ENCODE peak calls at places on chromosomes 13 and 19, in ten cellular contexts. One of them, this sample, is unnamed.

GRCh38 chr13:28297341-28297740 is 159.0 kb downstream of the PAN3 start:
- DNase-seq in HEK293T: peak; percentile 30
- DNase-seq in pancreas: no peak
- DNase-seq in hepatocyte: no peak
- DNase-seq in uterus: no peak
- DNase-seq in DND-41: no peak
- DNase-seq in KBM-7: no peak
- DNase-seq in heart left ventricle: no peak
- DNase-seq in stimulated activated CD4-positive, alpha-beta T cell treated with anti-CD3 and anti-CD28 coated beads, TNF-alpha, amount 100 ng/mL, for 4 hours: no peak
- DNase-seq in astrocyte of the cerebellum: peak; percentile 58
- DNase-seq in this sample: no peak

GRCh38 chr19:1035998-1036621 is 3.8 kb upstream of the ABCA7 start:
- DNase-seq in HEK293T: no peak
- DNase-seq in pancreas: no peak
- DNase-seq in hepatocyte: no peak
- DNase-seq in uterus: no peak
- DNase-seq in DND-41: no peak
- DNase-seq in KBM-7: no peak
- DNase-seq in heart left ventricle: no peak
- DNase-seq in stimulated activated CD4-positive, alpha-beta T cell treated with anti-CD3 and anti-CD28 coated beads, TNF-alpha, amount 100 ng/mL, for 4 hours: no peak
- DNase-seq in astrocyte of the cerebellum: no peak
- DNase-seq in this sample: no peak

GRCh38 chr19:33879818-33880575 is 83.3 kb downstream of the KCTD15 start:
- DNase-seq in HEK293T: no peak
- DNase-seq in pancreas: peak; percentile 47
- DNase-seq in hepatocyte: no peak
- DNase-seq in uterus: no peak
- DNase-seq in DND-41: no peak
- DNase-seq in KBM-7: no peak
- DNase-seq in heart left ventricle: peak; percentile 29
- DNase-seq in stimulated activated CD4-positive, alpha-beta T cell treated with anti-CD3 and anti-CD28 coated beads, TNF-alpha, amount 100 ng/mL, for 4 hours: no peak
- DNase-seq in astrocyte of the cerebellum: no peak
- DNase-seq in this sample: no peak

GRCh38 chr13:24083722-24084421 is 76.6 kb upstream of the SPATA13 start:
- DNase-seq in HEK293T: no peak
- DNase-seq in pancreas: no peak
- DNase-seq in hepatocyte: no peak
- DNase-seq in uterus: no peak
- DNase-seq in DND-41: no peak
- DNase-seq in KBM-7: no peak
- DNase-seq in heart left ventricle: no peak
- DNase-seq in stimulated activated CD4-positive, alpha-beta T cell treated with anti-CD3 and anti-CD28 coated beads, TNF-alpha, amount 100 ng/mL, for 4 hours: no peak
- DNase-seq in astrocyte of the cerebellum: no peak
- DNase-seq in this sample: no peak

GRCh38 chr19:13398780-13399726 is 107.2 kb downstream of the CACNA1A start:
- DNase-seq in HEK293T: no peak
- DNase-seq in pancreas: no peak
- DNase-seq in hepatocyte: no peak
- DNase-seq in uterus: no peak
- DNase-seq in DND-41: no peak
- DNase-seq in KBM-7: no peak
- DNase-seq in heart left ventricle: no peak
- DNase-seq in stimulated activated CD4-positive, alpha-beta T cell treated with anti-CD3 and anti-CD28 coated beads, TNF-alpha, amount 100 ng/mL, for 4 hours: no peak
- DNase-seq in astrocyte of the cerebellum: peak; percentile 63
- DNase-seq in this sample: peak; percentile 46

GRCh38 chr13:22194106-22194810 is 523.4 kb downstream of the FGF9 start:
- DNase-seq in HEK293T: no peak
- DNase-seq in pancreas: no peak
- DNase-seq in hepatocyte: no peak
- DNase-seq in uterus: no peak
- DNase-seq in DND-41: no peak
- DNase-seq in KBM-7: no peak
- DNase-seq in heart left ventricle: peak; percentile 32
- DNase-seq in stimulated activated CD4-positive, alpha-beta T cell treated with anti-CD3 and anti-CD28 coated beads, TNF-alpha, amount 100 ng/mL, for 4 hours: no peak
- DNase-seq in astrocyte of the cerebellum: no peak
- DNase-seq in this sample: no peak

GRCh38 chr19:18470153-18470552 is 32.2 kb upstream of the ISYNA1 start:
- DNase-seq in HEK293T: peak; percentile 42
- DNase-seq in pancreas: peak; percentile 42
- DNase-seq in hepatocyte: peak; percentile 56
- DNase-seq in uterus: no peak
- DNase-seq in DND-41: no peak
- DNase-seq in KBM-7: peak; percentile 26
- DNase-seq in heart left ventricle: no peak
- DNase-seq in stimulated activated CD4-positive, alpha-beta T cell treated with anti-CD3 and anti-CD28 coated beads, TNF-alpha, amount 100 ng/mL, for 4 hours: no peak
- DNase-seq in astrocyte of the cerebellum: no peak
- DNase-seq in this sample: no peak

GRCh38 chr13:35881360-35881759 is 249.8 kb downstream of the DCLK1 start:
- DNase-seq in HEK293T: no peak
- DNase-seq in pancreas: no peak
- DNase-seq in hepatocyte: no peak
- DNase-seq in uterus: no peak
- DNase-seq in DND-41: no peak
- DNase-seq in KBM-7: no peak
- DNase-seq in heart left ventricle: no peak
- DNase-seq in stimulated activated CD4-positive, alpha-beta T cell treated with anti-CD3 and anti-CD28 coated beads, TNF-alpha, amount 100 ng/mL, for 4 hours: no peak
- DNase-seq in astrocyte of the cerebellum: no peak
- DNase-seq in this sample: no peak

GRCh38 chr19:11578342-11579142 is 1.1 kb upstream of the ACP5 start:
- DNase-seq in HEK293T: no peak
- DNase-seq in pancreas: no peak
- DNase-seq in hepatocyte: peak; percentile 55
- DNase-seq in uterus: peak; percentile 46
- DNase-seq in DND-41: no peak
- DNase-seq in KBM-7: no peak
- DNase-seq in heart left ventricle: peak; percentile 62
- DNase-seq in stimulated activated CD4-positive, alpha-beta T cell treated with anti-CD3 and anti-CD28 coated beads, TNF-alpha, amount 100 ng/mL, for 4 hours: no peak
- DNase-seq in astrocyte of the cerebellum: no peak
- DNase-seq in this sample: no peak

GRCh38 chr19:6060600-6061391 is 49.5 kb downstream of the RFX2 start:
- DNase-seq in HEK293T: no peak
- DNase-seq in pancreas: no peak
- DNase-seq in hepatocyte: peak; percentile 44
- DNase-seq in uterus: peak; percentile 59
- DNase-seq in DND-41: peak; percentile 70
- DNase-seq in KBM-7: peak; percentile 81
- DNase-seq in heart left ventricle: no peak
- DNase-seq in stimulated activated CD4-positive, alpha-beta T cell treated with anti-CD3 and anti-CD28 coated beads, TNF-alpha, amount 100 ng/mL, for 4 hours: peak; percentile 9
- DNase-seq in astrocyte of the cerebellum: no peak
- DNase-seq in this sample: no peak

GRCh38 chr13:41458939-41459753 is 1.8 kb downstream of the RGCC start:
- DNase-seq in HEK293T: peak; percentile 62
- DNase-seq in pancreas: peak; percentile 29
- DNase-seq in hepatocyte: peak; percentile 37
- DNase-seq in uterus: no peak
- DNase-seq in DND-41: peak; percentile 26
- DNase-seq in KBM-7: peak; percentile 74
- DNase-seq in heart left ventricle: peak; percentile 40
- DNase-seq in stimulated activated CD4-positive, alpha-beta T cell treated with anti-CD3 and anti-CD28 coated beads, TNF-alpha, amount 100 ng/mL, for 4 hours: no peak
- DNase-seq in astrocyte of the cerebellum: no peak
- DNase-seq in this sample: no peak

GRCh38 chr19:39416152-39416551 is 3.7 kb downstream of the PLEKHG2 start:
- DNase-seq in HEK293T: no peak
- DNase-seq in pancreas: no peak
- DNase-seq in hepatocyte: no peak
- DNase-seq in uterus: no peak
- DNase-seq in DND-41: no peak
- DNase-seq in KBM-7: no peak
- DNase-seq in heart left ventricle: no peak
- DNase-seq in stimulated activated CD4-positive, alpha-beta T cell treated with anti-CD3 and anti-CD28 coated beads, TNF-alpha, amount 100 ng/mL, for 4 hours: no peak
- DNase-seq in astrocyte of the cerebellum: no peak
- DNase-seq in this sample: no peak

GRCh38 chr19:11226716-11227166 is 12.7 kb upstream of the ANGPTL8 start:
- DNase-seq in HEK293T: no peak
- DNase-seq in pancreas: no peak
- DNase-seq in hepatocyte: no peak
- DNase-seq in uterus: no peak
- DNase-seq in DND-41: no peak
- DNase-seq in KBM-7: no peak
- DNase-seq in heart left ventricle: no peak
- DNase-seq in stimulated activated CD4-positive, alpha-beta T cell treated with anti-CD3 and anti-CD28 coated beads, TNF-alpha, amount 100 ng/mL, for 4 hours: no peak
- DNase-seq in astrocyte of the cerebellum: no peak
- DNase-seq in this sample: no peak

GRCh38 chr19:1399079-1399478 is 2.3 kb downstream of the GAMT start:
- DNase-seq in HEK293T: no peak
- DNase-seq in pancreas: no peak
- DNase-seq in hepatocyte: no peak
- DNase-seq in uterus: no peak
- DNase-seq in DND-41: no peak
- DNase-seq in KBM-7: no peak
- DNase-seq in heart left ventricle: no peak
- DNase-seq in stimulated activated CD4-positive, alpha-beta T cell treated with anti-CD3 and anti-CD28 coated beads, TNF-alpha, amount 100 ng/mL, for 4 hours: no peak
- DNase-seq in astrocyte of the cerebellum: no peak
- DNase-seq in this sample: no peak

GRCh38 chr19:19619849-19620210 is 1.3 kb upstream of the PBX4 start:
- DNase-seq in HEK293T: no peak
- DNase-seq in pancreas: no peak
- DNase-seq in hepatocyte: no peak
- DNase-seq in uterus: no peak
- DNase-seq in DND-41: no peak
- DNase-seq in KBM-7: no peak
- DNase-seq in heart left ventricle: no peak
- DNase-seq in stimulated activated CD4-positive, alpha-beta T cell treated with anti-CD3 and anti-CD28 coated beads, TNF-alpha, amount 100 ng/mL, for 4 hours: no peak
- DNase-seq in astrocyte of the cerebellum: no peak
- DNase-seq in this sample: no peak

GRCh38 chr19:47723573-47723923 is 10.3 kb downstream of the EHD2 start:
- DNase-seq in HEK293T: no peak
- DNase-seq in pancreas: peak; percentile 76
- DNase-seq in hepatocyte: peak; percentile 79
- DNase-seq in uterus: peak; percentile 74
- DNase-seq in DND-41: peak; percentile 51
- DNase-seq in KBM-7: peak; percentile 87
- DNase-seq in heart left ventricle: no peak
- DNase-seq in stimulated activated CD4-positive, alpha-beta T cell treated with anti-CD3 and anti-CD28 coated beads, TNF-alpha, amount 100 ng/mL, for 4 hours: no peak
- DNase-seq in astrocyte of the cerebellum: no peak
- DNase-seq in this sample: peak; percentile 60

GRCh38 chr13:99034333-99035085 is 56.6 kb upstream of the DOCK9 start:
- DNase-seq in HEK293T: no peak
- DNase-seq in pancreas: no peak
- DNase-seq in hepatocyte: no peak
- DNase-seq in uterus: no peak
- DNase-seq in DND-41: no peak
- DNase-seq in KBM-7: no peak
- DNase-seq in heart left ventricle: no peak
- DNase-seq in stimulated activated CD4-positive, alpha-beta T cell treated with anti-CD3 and anti-CD28 coated beads, TNF-alpha, amount 100 ng/mL, for 4 hours: no peak
- DNase-seq in astrocyte of the cerebellum: no peak
- DNase-seq in this sample: no peak

GRCh38 chr13:84303035-84303434 is 420.8 kb upstream of the SLITRK1 start:
- DNase-seq in HEK293T: no peak
- DNase-seq in pancreas: no peak
- DNase-seq in hepatocyte: no peak
- DNase-seq in uterus: no peak
- DNase-seq in DND-41: no peak
- DNase-seq in KBM-7: no peak
- DNase-seq in heart left ventricle: no peak
- DNase-seq in stimulated activated CD4-positive, alpha-beta T cell treated with anti-CD3 and anti-CD28 coated beads, TNF-alpha, amount 100 ng/mL, for 4 hours: no peak
- DNase-seq in astrocyte of the cerebellum: no peak
- DNase-seq in this sample: no peak

GRCh38 chr13:97269603-97270002 is 47.5 kb downstream of the MBNL2 start:
- DNase-seq in HEK293T: no peak
- DNase-seq in pancreas: no peak
- DNase-seq in hepatocyte: no peak
- DNase-seq in uterus: no peak
- DNase-seq in DND-41: no peak
- DNase-seq in KBM-7: no peak
- DNase-seq in heart left ventricle: no peak
- DNase-seq in stimulated activated CD4-positive, alpha-beta T cell treated with anti-CD3 and anti-CD28 coated beads, TNF-alpha, amount 100 ng/mL, for 4 hours: no peak
- DNase-seq in astrocyte of the cerebellum: no peak
- DNase-seq in this sample: no peak

GRCh38 chr13:95212962-95213850 is 88.0 kb downstream of the ABCC4 start:
- DNase-seq in HEK293T: no peak
- DNase-seq in pancreas: no peak
- DNase-seq in hepatocyte: no peak
- DNase-seq in uterus: no peak
- DNase-seq in DND-41: no peak
- DNase-seq in KBM-7: peak; percentile 50
- DNase-seq in heart left ventricle: no peak
- DNase-seq in stimulated activated CD4-positive, alpha-beta T cell treated with anti-CD3 and anti-CD28 coated beads, TNF-alpha, amount 100 ng/mL, for 4 hours: no peak
- DNase-seq in astrocyte of the cerebellum: no peak
- DNase-seq in this sample: no peak

This sample was measured in non-pigmented ciliary epithelial cell.